ENCODE peak calls at places on chromosomes 12 and 14, in seven cellular contexts. F is HCT116, P is MM.1S, Y is GM23338, G is neural progenitor cell, A is OCI-LY7, E is hepatocyte. U is an unnamed sample.

GRCh38 chr14:22375321-22375930 is 213.6 kb downstream of the DAD1 start:
- DNase-seq in F (peak; percentile 53), P (peak; percentile 55), A (peak; percentile 81), G (peak; percentile 67), Y (peak; percentile 77), E (peak; percentile 71), U (peak; percentile 87)

GRCh38 chr12:119479121-119479561 is 114.4 kb upstream of the TMEM233 start:
- DNase-seq in Y (no peak), F (no peak), A (no peak), G (no peak), P (no peak), E (no peak), U (peak; percentile 57)

GRCh38 chr14:84750763-84751554 is 779.0 kb upstream of the FLRT2 start:
- DNase-seq in A (no peak), Y (peak; percentile 13), P (no peak), E (peak; percentile 5), G (no peak), F (no peak), U (no peak)

GRCh38 chr12:95699579-95699978 is 91.0 kb downstream of the NTN4 start:
- DNase-seq in A (no peak), F (no peak), G (no peak), E (no peak), P (no peak), Y (no peak), U (peak; percentile 15)

GRCh38 chr12:105706321-105706972 is 376.0 kb downstream of the C12orf75 start:
- DNase-seq in F (no peak), Y (peak; percentile 13), P (no peak), E (no peak), G (peak; percentile 39), A (no peak), U (peak; percentile 66)

GRCh38 chr14:68910540-68910939 is 68.6 kb downstream of the ACTN1 start:
- DNase-seq in P (no peak), G (no peak), A (peak; percentile 10), E (no peak), Y (no peak), F (no peak), U (no peak)

GRCh38 chr14:60106341-60106740 is 14.6 kb downstream of the PCNX4 start:
- DNase-seq in E (peak; percentile 35), F (no peak), P (no peak), Y (no peak), A (no peak), G (no peak), U (no peak)

GRCh38 chr12:102542816-102543448 is 62.6 kb upstream of the IGF1 start:
- DNase-seq in G (no peak), A (no peak), F (no peak), Y (no peak), E (no peak), P (no peak), U (no peak)

GRCh38 chr12:27936196-27936595 is 36.3 kb downstream of the PTHLH start:
- DNase-seq in F (no peak), P (no peak), G (peak; percentile 5), E (no peak), A (no peak), Y (no peak), U (no peak)

GRCh38 chr12:113208041-113208934 is 13.0 kb upstream of the TPCN1 start:
- DNase-seq in G (no peak), A (peak; percentile 98), E (no peak), F (no peak), P (peak; percentile 87), Y (peak; percentile 30), U (no peak)

GRCh38 chr12:109558374-109559199 is 14.7 kb downstream of the MMAB start:
- DNase-seq in G (no peak), Y (no peak), P (no peak), F (no peak), A (no peak), E (no peak), U (no peak)

GRCh38 chr14:81511110-81511900 is 22.3 kb downstream of the SEL1L start:
- DNase-seq in E (no peak), Y (no peak), P (no peak), G (no peak), A (no peak), F (no peak), U (no peak)

GRCh38 chr14:73944432-73945158 is 5.3 kb downstream of the FAM161B start:
- DNase-seq in A (no peak), P (no peak), F (no peak), Y (no peak), G (no peak), E (no peak), U (no peak)

GRCh38 chr14:100279133-100279532 is 27.1 kb downstream of the SLC25A29 start:
- DNase-seq in E (no peak), A (no peak), F (no peak), P (no peak), Y (no peak), G (no peak), U (no peak)

GRCh38 chr14:100282083-100282350 is 24.2 kb downstream of the SLC25A29 start:
- DNase-seq in G (no peak), P (no peak), E (no peak), Y (no peak), A (no peak), F (no peak), U (no peak)

GRCh38 chr14:100281286-100282082 is 24.8 kb downstream of the SLC25A29 start:
- DNase-seq in A (no peak), Y (peak; percentile 67), F (no peak), E (no peak), P (no peak), G (no peak), U (no peak)

GRCh38 chr14:100279563-100279962 is 26.7 kb downstream of the SLC25A29 start:
- DNase-seq in P (no peak), G (no peak), F (no peak), Y (no peak), E (no peak), A (no peak), U (no peak)

DNA sequence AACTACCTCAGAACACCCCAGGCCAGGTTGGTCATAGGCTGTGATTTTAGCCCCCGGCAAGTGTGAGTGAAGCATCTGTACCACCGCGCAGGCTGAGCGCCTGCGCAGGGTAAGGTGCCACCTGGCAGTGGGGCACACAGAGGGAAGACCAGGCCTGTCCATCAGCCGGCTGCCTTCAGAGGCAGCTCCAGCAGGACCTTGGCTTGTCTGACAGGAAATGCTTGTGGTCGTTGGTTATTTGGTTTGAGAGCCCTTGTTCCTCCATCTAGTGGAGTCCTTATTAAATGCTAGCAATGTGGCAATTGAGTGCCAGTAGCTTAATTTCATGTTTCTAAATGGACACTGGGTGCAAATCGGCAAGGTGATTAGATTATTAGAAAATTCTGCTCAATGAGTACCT is 27.5 kb downstream of the SLC25A29 start:
- DNase-seq in Y (no peak), F (no peak), A (peak; percentile 45), E (no peak), P (peak; percentile 64), G (no peak), U (peak; percentile 27)
- TF ChIP-seq CTCF in Y (no peak), F (no peak), A (peak; percentile 42), E (no peak), P (peak; percentile 25), G (no peak), U (no peak)

DNA sequence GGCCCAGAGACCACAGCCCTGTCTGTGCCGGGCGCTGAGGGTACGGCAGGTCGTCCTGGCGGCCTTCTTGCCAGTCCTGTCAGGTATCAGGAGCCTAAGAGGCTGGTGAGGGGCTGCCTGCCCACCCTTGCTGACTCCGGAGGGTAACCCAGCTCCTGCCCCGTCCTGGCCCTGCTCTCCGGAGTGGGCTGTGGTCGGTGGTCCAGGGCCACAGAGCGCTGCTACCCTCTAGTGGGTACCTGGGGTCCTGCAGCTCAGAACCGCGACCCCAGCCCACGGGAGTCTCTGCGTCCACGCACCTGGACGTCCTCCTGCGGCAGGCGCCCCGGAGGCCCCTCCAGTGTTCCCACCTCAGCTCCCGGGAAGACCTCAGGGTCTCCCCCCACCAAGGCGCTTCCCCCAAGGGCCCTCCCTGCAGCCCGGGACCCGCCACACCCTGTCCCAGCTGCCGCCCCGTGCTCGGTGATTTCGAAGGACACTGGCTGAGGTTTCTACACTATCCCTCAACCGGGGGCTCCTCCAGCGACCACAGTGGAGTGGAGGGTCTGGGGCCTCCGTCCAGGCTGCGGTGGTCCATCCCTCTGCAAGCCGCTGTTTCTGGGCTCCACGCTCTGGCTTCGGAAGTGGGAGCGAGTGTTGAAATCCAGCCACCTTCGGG is 75.9 kb upstream of the FBRSL1 start:
- DNase-seq in G (peak; percentile 69), E (peak; percentile 43), F (no peak), Y (peak; percentile 67), A (peak; percentile 20), P (no peak), U (peak; percentile 50)
- TF ChIP-seq EZH2phosphoT487 in G (no peak), E (no peak), F (no peak), Y (no peak), A (no peak), P (no peak), U (no peak)

DNA sequence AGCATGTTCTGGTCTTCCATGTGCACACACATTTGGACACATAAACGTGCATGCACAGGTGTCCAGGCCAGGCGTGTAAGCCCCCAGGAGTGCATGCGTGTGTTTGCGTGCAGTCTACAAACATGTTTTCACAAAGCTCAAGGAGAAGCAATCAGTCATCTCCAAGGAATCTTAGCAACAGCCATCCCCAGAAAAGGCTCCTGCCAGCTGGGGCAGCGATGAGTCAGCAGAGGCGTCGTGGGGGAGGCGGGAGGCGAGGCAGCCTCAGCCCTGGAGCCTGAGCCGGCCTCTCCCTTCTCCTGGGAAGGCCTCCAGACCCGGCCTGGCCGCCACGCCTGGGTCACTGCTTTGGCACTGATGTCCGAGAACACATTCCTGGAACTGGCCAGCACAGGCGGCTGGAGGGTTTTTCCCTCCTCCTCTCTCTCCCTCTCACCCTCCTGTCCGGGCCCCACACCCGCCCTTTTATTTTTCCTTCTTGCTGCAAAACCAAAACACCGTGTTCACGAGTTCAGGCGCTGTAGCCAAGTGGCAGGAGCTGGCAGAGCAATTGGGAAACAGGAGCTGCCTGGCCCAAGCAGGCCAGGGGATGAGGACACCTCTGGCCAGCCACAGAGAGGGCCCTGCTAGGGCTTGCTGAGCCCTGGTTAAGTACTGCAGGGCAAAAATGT is 92.7 kb downstream of the LRRC74A start:
- DNase-seq in P (no peak), F (peak; percentile 73), G (peak; percentile 76), A (no peak), E (peak; percentile 96), Y (peak; percentile 75), U (peak; percentile 96)
- TF ChIP-seq CTCF in P (no peak), F (peak; percentile 15), G (peak; percentile 18), A (no peak), E (no peak), Y (peak; percentile 40), U (peak; percentile 8)

DNA sequence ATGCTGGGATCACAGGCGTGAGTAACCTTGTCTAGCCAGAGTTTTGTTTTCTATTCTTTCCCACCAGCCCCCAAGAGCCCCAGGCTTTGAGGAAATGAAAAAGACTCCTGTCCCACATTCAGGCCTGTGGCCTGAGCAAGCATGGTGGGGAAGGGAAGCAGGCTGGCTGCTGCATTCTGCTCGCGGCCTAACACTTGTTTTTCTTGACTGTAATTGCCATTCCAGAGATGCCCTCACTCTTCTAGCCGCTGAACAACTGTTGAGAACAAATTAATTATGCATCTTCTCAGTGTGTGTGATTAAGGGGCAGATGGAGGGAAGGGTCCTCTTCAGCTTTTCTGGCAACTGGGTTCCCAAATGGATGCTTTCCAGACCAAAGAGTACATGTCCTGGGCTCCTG is 43.2 kb downstream of the ADCK1 start:
- DNase-seq in P (no peak), A (no peak), F (no peak), G (no peak), E (no peak), Y (no peak), U (no peak)
- TF ChIP-seq EZH2phosphoT487 in P (no peak), A (no peak), F (no peak), G (no peak), E (no peak), Y (no peak), U (no peak)

GRCh38 chr12:115455268-115455681 is 771.3 kb upstream of the TBX3 start:
- DNase-seq in F (no peak), G (no peak), A (no peak), Y (no peak), E (peak; percentile 80), P (no peak), U (no peak)
- TF ChIP-seq CTCF in F (no peak), G (no peak), A (no peak), Y (peak; percentile 20), E (no peak), P (no peak), U (no peak)